ENCODE peak calls at places on chromosomes 16 and 17, in eight cellular contexts. K is T-helper 17 cell; N is effector memory CD4-positive, alpha-beta T cell; S is prostate gland; E is neural crest cell; W is activated T-helper 9 cell treated with anti-CD3 and anti-CD28 coated beads, Interleukin-2, amount 50 U/mL, for 16 hours; U is mucosa of descending colon; Y is effector memory CD8-positive, alpha-beta T cell. A is an unnamed sample.

GRCh38 chr17:57369509-57369945 is 113.2 kb downstream of the MSI2 start:
- DNase-seq in K (no peak), N (no peak), S (no peak), E (no peak), W (no peak), U (no peak), Y (no peak), A (peak)

GRCh38 chr17:66602659-66603363 is 232.1 kb upstream of the CACNG5 start:
- DNase-seq in K (no peak), N (no peak), S (no peak), E (no peak), W (no peak), U (no peak), Y (no peak), A (peak)

GRCh38 chr16:351804-352520 is 561 bp downstream of the AXIN1 start:
- DNase-seq in K (no peak), N (no peak), S (no peak), E (no peak), W (peak), U (peak), Y (no peak), A (no peak)

GRCh38 chr17:28598389-28598788 is 436 bp downstream of the SPAG5 start:
- DNase-seq in K (no peak), N (no peak), S (no peak), E (no peak), W (no peak), U (no peak), Y (no peak), A (no peak)

GRCh38 chr16:11431915-11432465 is 86.7 kb downstream of the RMI2 start:
- DNase-seq in K (no peak), N (no peak), S (no peak), E (no peak), W (no peak), U (no peak), Y (no peak), A (peak)

GRCh38 chr17:59711936-59712335 is 4.5 kb downstream of the VMP1 start:
- DNase-seq in K (no peak), N (no peak), S (no peak), E (no peak), W (no peak), U (no peak), Y (no peak), A (no peak)

GRCh38 chr17:49482144-49482817 is 12.8 kb upstream of the NGFR start:
- DNase-seq in K (no peak), N (no peak), S (no peak), E (no peak), W (no peak), U (no peak), Y (no peak), A (peak)

GRCh38 chr16:84726670-84727467 is 27.1 kb downstream of the USP10 start:
- DNase-seq in K (no peak), N (no peak), S (no peak), E (no peak), W (no peak), U (peak), Y (no peak), A (no peak)

GRCh38 chr16:78081341-78081740 is 18.1 kb upstream of the WWOX start:
- DNase-seq in K (no peak), N (no peak), S (no peak), E (no peak), W (no peak), U (no peak), Y (no peak), A (no peak)

GRCh38 chr17:72756256-72756655 is 336.2 kb downstream of the SLC39A11 start:
- DNase-seq in K (no peak), N (no peak), S (no peak), E (no peak), W (no peak), U (no peak), Y (no peak), A (no peak)

GRCh38 chr17:58332720-58333395 is 4.3 kb upstream of the TSPOAP1 start:
- DNase-seq in K (no peak), N (no peak), S (no peak), E (no peak), W (no peak), U (no peak), Y (peak), A (no peak)

GRCh38 chr17:50214986-50215730 is 13.7 kb upstream of the COL1A1 start:
- DNase-seq in K (no peak), N (no peak), S (no peak), E (no peak), W (no peak), U (no peak), Y (no peak), A (peak)

GRCh38 chr16:69482410-69482951 is 58.1 kb downstream of the CYB5B start:
- DNase-seq in K (no peak), N (no peak), S (peak), E (no peak), W (no peak), U (peak), Y (no peak), A (peak)

GRCh38 chr17:7023576-7024401 is 939 bp downstream of the BCL6B start:
- DNase-seq in K (peak), N (peak), S (peak), E (peak), W (peak), U (peak), Y (peak), A (peak)

GRCh38 chr17:9842057-9842758 is 16.5 kb downstream of the GLP2R start:
- DNase-seq in K (no peak), N (no peak), S (peak), E (no peak), W (no peak), U (peak), Y (no peak), A (peak)

GRCh38 chr16:69711115-69711740 is 15.1 kb downstream of the NQO1 start:
- DNase-seq in K (no peak), N (no peak), S (peak), E (no peak), W (no peak), U (peak), Y (no peak), A (no peak)

GRCh38 chr17:41717408-41718286 is 5.5 kb downstream of the GAST start:
- DNase-seq in K (no peak), N (no peak), S (peak), E (no peak), W (no peak), U (no peak), Y (no peak), A (peak)

GRCh38 chr17:41785876-41786226 is 660 bp downstream of the JUP start:
- DNase-seq in K (no peak), N (no peak), S (peak), E (no peak), W (no peak), U (peak), Y (no peak), A (no peak)

GRCh38 chr16:76756951-76757350 is 434.0 kb upstream of the MON1B start:
- DNase-seq in K (no peak), N (no peak), S (no peak), E (no peak), W (no peak), U (no peak), Y (no peak), A (no peak)

GRCh38 chr16:23557779-23558330 is 328 bp downstream of the UBFD1 start:
- DNase-seq in K (peak), N (no peak), S (peak), E (no peak), W (no peak), U (no peak), Y (peak), A (peak)

GRCh38 chr17:5592382-5592781 is 8.1 kb upstream of the NLRP1 start:
- DNase-seq in K (no peak), N (no peak), S (no peak), E (no peak), W (no peak), U (no peak), Y (no peak), A (peak)

GRCh38 chr16:27657811-27658210 is 107.9 kb downstream of the KATNIP start:
- DNase-seq in K (no peak), N (no peak), S (no peak), E (no peak), W (no peak), U (no peak), Y (no peak), A (no peak)

GRCh38 chr17:82693168-82693867 is 5.2 kb downstream of the RAB40B start:
- DNase-seq in K (no peak), N (no peak), S (no peak), E (no peak), W (no peak), U (no peak), Y (no peak), A (no peak)

GRCh38 chr16:31092330-31092729 is 2.3 kb downstream of the VKORC1 start:
- DNase-seq in K (no peak), N (no peak), S (no peak), E (no peak), W (no peak), U (no peak), Y (no peak), A (peak)

GRCh38 chr17:66255112-66255511 is 25.9 kb upstream of the APOH start:
- DNase-seq in K (peak), N (no peak), S (peak), E (peak), W (no peak), U (peak), Y (peak), A (peak)

GRCh38 chr17:39835038-39835786 is 28.9 kb downstream of the IKZF3 start:
- DNase-seq in K (no peak), N (no peak), S (no peak), E (no peak), W (no peak), U (no peak), Y (no peak), A (no peak)

GRCh38 chr17:77210946-77211541 is 70.3 kb downstream of the SEC14L1 start:
- DNase-seq in K (no peak), N (no peak), S (no peak), E (no peak), W (no peak), U (no peak), Y (no peak), A (no peak)

GRCh38 chr17:55496094-55496881 is 15.0 kb downstream of the SMIM36 start:
- DNase-seq in K (no peak), N (no peak), S (no peak), E (no peak), W (no peak), U (peak), Y (no peak), A (peak)

GRCh38 chr16:85657996-85658395 is 30.8 kb downstream of the GINS2 start:
- DNase-seq in K (no peak), N (no peak), S (no peak), E (no peak), W (no peak), U (no peak), Y (no peak), A (no peak)

GRCh38 chr17:37787055-37787720 is 42.3 kb upstream of the HNF1B start:
- DNase-seq in K (no peak), N (no peak), S (no peak), E (no peak), W (no peak), U (peak), Y (no peak), A (peak)

GRCh38 chr16:57577214-57577613 is 34.8 kb downstream of the ADGRG5 start:
- DNase-seq in K (no peak), N (no peak), S (no peak), E (no peak), W (no peak), U (no peak), Y (no peak), A (no peak)

GRCh38 chr16:70652322-70652721 is 6.0 kb downstream of the IL34 start:
- DNase-seq in K (no peak), N (no peak), S (no peak), E (no peak), W (no peak), U (no peak), Y (no peak), A (no peak)

A was measured in AG10803.